ENCODE peak calls at places on chromosomes 11 and 22, in eight cellular contexts. F, Q, Y, M, D, K, L and O are unnamed samples.

GRCh38 chr22:48679656-48680555 is 1147.8 kb downstream of the BRD1 start:
- DNase-seq in L (no peak), Y (no peak), Q (no peak), D (no peak), M (no peak), K (no peak), F (no peak), O (no peak)

GRCh38 chr22:28029962-28030361 is 110.9 kb upstream of the PITPNB start:
- DNase-seq in M (no peak), F (no peak), Y (no peak), D (no peak), K (no peak), L (no peak), Q (no peak), O (no peak)

GRCh38 chr11:93827347-93827746 is 23.1 kb downstream of the VSTM5 start:
- DNase-seq in L (no peak), M (no peak), Y (no peak), K (no peak), F (no peak), D (no peak), Q (no peak), O (no peak)

GRCh38 chr11:64564947-64565889 is 25.8 kb upstream of the SLC22A12 start:
- DNase-seq in Y (no peak), Q (no peak), L (no peak), F (no peak), K (no peak), M (no peak), D (no peak), O (no peak)

GRCh38 chr22:45720875-45721378 is 49.3 kb downstream of the ATXN10 start:
- DNase-seq in Y (no peak), K (no peak), L (no peak), F (no peak), D (no peak), Q (no peak), M (no peak), O (no peak)

GRCh38 chr11:27392715-27393114 is 29.7 kb upstream of the CCDC34 start:
- DNase-seq in D (no peak), K (no peak), Y (no peak), Q (peak), F (no peak), M (no peak), L (no peak), O (no peak)

GRCh38 chr11:86669424-86669823 is 3.0 kb downstream of the ME3 start:
- DNase-seq in D (no peak), Q (peak), Y (no peak), M (no peak), F (no peak), K (no peak), L (no peak), O (no peak)

GRCh38 chr11:119363874-119364590 is 17.5 kb downstream of the USP2 start:
- DNase-seq in L (no peak), F (peak), K (no peak), D (peak), M (peak), Q (peak), Y (no peak), O (peak)

GRCh38 chr22:43411040-43411919 is 534 bp upstream of the MPPED1 start:
- DNase-seq in L (no peak), Y (no peak), F (no peak), M (no peak), Q (no peak), K (no peak), D (no peak), O (no peak)

GRCh38 chr11:79579063-79579462 is 138.2 kb upstream of the TENM4 start:
- DNase-seq in L (no peak), F (no peak), M (no peak), Q (no peak), K (no peak), D (no peak), Y (no peak), O (no peak)

GRCh38 chr11:123111465-123111864 is 49.5 kb upstream of the HSPA8 start:
- DNase-seq in F (no peak), K (no peak), Q (peak), Y (no peak), L (no peak), D (no peak), M (peak), O (no peak)

GRCh38 chr11:82895437-82896091 is 4.7 kb downstream of the PRCP start:
- DNase-seq in M (no peak), Y (no peak), D (no peak), K (no peak), Q (no peak), L (no peak), F (no peak), O (no peak)

GRCh38 chr11:68149417-68149816 is 28.2 kb upstream of the CHKA start:
- DNase-seq in L (no peak), M (no peak), F (no peak), Y (no peak), Q (no peak), D (no peak), K (no peak), O (no peak)

GRCh38 chr11:133894956-133895549 is 49.7 kb upstream of the SPATA19 start:
- DNase-seq in K (no peak), Q (peak), M (no peak), D (no peak), F (no peak), L (no peak), Y (no peak), O (no peak)

GRCh38 chr11:115168229-115168671 is 336.0 kb downstream of the CADM1 start:
- DNase-seq in Q (no peak), F (no peak), M (peak), K (no peak), D (no peak), L (no peak), Y (no peak), O (no peak)

GRCh38 chr11:15936011-15936410 is 420.3 kb downstream of the SOX6 start:
- DNase-seq in M (no peak), K (no peak), Q (no peak), Y (no peak), F (no peak), D (no peak), L (no peak), O (no peak)

GRCh38 chr22:32996276-32996675 is 61.9 kb downstream of the SYN3 start:
- DNase-seq in Y (no peak), M (no peak), Q (no peak), L (no peak), F (no peak), D (no peak), K (no peak), O (no peak)

GRCh38 chr11:114200785-114201184 is 95.4 kb upstream of the NNMT start:
- DNase-seq in Y (no peak), L (no peak), F (no peak), M (no peak), K (no peak), D (no peak), Q (no peak), O (no peak)

GRCh38 chr22:35446365-35446764 is 46.4 kb downstream of the MCM5 start:
- DNase-seq in Y (no peak), F (no peak), L (peak), D (no peak), Q (peak), M (peak), K (no peak), O (no peak)

GRCh38 chr22:50641696-50642607 is 14.0 kb upstream of the ARSA start:
- DNase-seq in F (no peak), D (no peak), M (no peak), K (no peak), L (peak), Y (no peak), Q (peak), O (no peak)

GRCh38 chr11:119193626-119194025 is 8.4 kb downstream of the NHERF4 start:
- DNase-seq in D (no peak), M (no peak), L (no peak), K (no peak), F (no peak), Q (no peak), Y (no peak), O (no peak)

GRCh38 chr11:116275634-116276033 is 497.2 kb downstream of the BUD13 start:
- DNase-seq in L (no peak), D (no peak), M (no peak), Y (no peak), Q (no peak), F (no peak), K (no peak), O (no peak)

GRCh38 chr11:76302707-76303395 is 78.1 kb downstream of the THAP12 start:
- DNase-seq in Q (no peak), K (no peak), F (no peak), D (no peak), M (no peak), L (no peak), Y (no peak), O (no peak)

GRCh38 chr11:118544010-118544646 is 13.1 kb downstream of the TMEM25 start:
- DNase-seq in Y (no peak), L (no peak), D (no peak), K (no peak), Q (no peak), F (no peak), M (no peak), O (no peak)

GRCh38 chr11:88831303-88831890 is 234.4 kb downstream of the GRM5 start:
- DNase-seq in D (no peak), Y (no peak), F (no peak), L (no peak), K (no peak), Q (no peak), M (no peak), O (no peak)

GRCh38 chr11:121035823-121036222 is 11.9 kb downstream of the TBCEL start:
- DNase-seq in F (no peak), L (no peak), M (no peak), Y (no peak), K (no peak), Q (peak), D (no peak), O (no peak)

GRCh38 chr11:386483-386882 is 7.5 kb upstream of the PKP3 start:
- DNase-seq in Q (no peak), D (no peak), K (no peak), M (no peak), F (no peak), Y (no peak), L (no peak), O (no peak)

GRCh38 chr11:22875869-22876473 is 15.7 kb upstream of the CCDC179 start:
- DNase-seq in D (peak), Q (peak), L (peak), M (peak), K (peak), Y (no peak), F (peak), O (peak)

GRCh38 chr22:37021710-37022482 is 2.4 kb downstream of the MPST start:
- DNase-seq in Q (peak), F (no peak), L (no peak), K (no peak), M (no peak), Y (peak), D (peak), O (peak)

GRCh38 chr11:44848203-44848962 is 102.3 kb downstream of the TP53I11 start:
- DNase-seq in L (no peak), Q (no peak), D (no peak), F (no peak), Y (no peak), M (no peak), K (no peak), O (no peak)

GRCh38 chr22:19876941-19877625 is 22.4 kb upstream of the GNB1L start:
- DNase-seq in L (no peak), K (no peak), D (no peak), Y (no peak), Q (no peak), M (no peak), F (no peak), O (no peak)

GRCh38 chr22:46107089-46107664 is 43.1 kb upstream of the PPARA start:
- DNase-seq in K (no peak), Q (no peak), L (no peak), M (no peak), D (no peak), F (no peak), Y (peak), O (no peak)

GRCh38 chr11:121099364-121099763 is 1.7 kb upstream of the TECTA start:
- DNase-seq in L (no peak), K (no peak), F (no peak), Y (no peak), Q (no peak), M (no peak), D (no peak), O (no peak)

GRCh38 chr11:3127706-3128355 is 37.3 kb downstream of the OSBPL5 start:
- DNase-seq in D (no peak), F (no peak), Y (no peak), K (no peak), M (no peak), L (no peak), Q (no peak), O (no peak)